ENCODE peak calls at places on chromosomes 5 and 9, in nine cellular contexts. L is GDM1; P is RWPE1; Z is myocyte; A is activated CD4-positive, CD25-positive, alpha-beta regulatory T cell treated with anti-CD3 and anti-CD28 coated beads, Interleukin-2, amount 50 U/mL, for 16 hours; E is stimulated activated CD4-positive, alpha-beta T cell treated with anti-CD3 and anti-CD28 coated beads, Interleukin-2, amount 100 ng/mL, for 48 hours; T is NCI-H2171; X is NCI-H524 treated with DMSO at 0.1 percent for 48 hours; D is thoracic aorta. K is an unnamed sample.

GRCh38 chr5:126070481-126070880 is 352.7 kb upstream of the GRAMD2B start:
- DNase-seq in L (no peak), P (no peak), Z (peak), A (no peak), E (no peak), T (no peak), X (no peak), D (no peak), K (no peak)

GRCh38 chr9:130988905-130989304 is 20.1 kb upstream of the LAMC3 start:
- DNase-seq in L (no peak), P (no peak), Z (no peak), A (no peak), E (no peak), T (no peak), X (no peak), D (no peak), K (no peak)

GRCh38 chr9:21989440-21990189 is 4.6 kb downstream of the CDKN2A start:
- DNase-seq in L (no peak), P (no peak), Z (no peak), A (no peak), E (no peak), T (no peak), X (no peak), D (no peak), K (no peak)

GRCh38 chr9:81855538-81855937 is 72.7 kb upstream of the SPATA31D4 start:
- DNase-seq in L (no peak), P (no peak), Z (no peak), A (no peak), E (no peak), T (no peak), X (no peak), D (no peak), K (no peak)

GRCh38 chr5:22391956-22392355 is 461.2 kb downstream of the CDH12 start:
- DNase-seq in L (no peak), P (no peak), Z (no peak), A (no peak), E (no peak), T (no peak), X (no peak), D (no peak), K (no peak)

GRCh38 chr5:434443-435146 is 8.4 kb upstream of the EXOC3 start:
- DNase-seq in L (no peak), P (no peak), Z (peak), A (no peak), E (no peak), T (no peak), X (no peak), D (no peak), K (no peak)

GRCh38 chr9:137055385-137056364 is 1.8 kb upstream of the ENTPD2 start:
- DNase-seq in L (no peak), P (peak), Z (peak), A (no peak), E (no peak), T (no peak), X (no peak), D (no peak), K (no peak)

GRCh38 chr5:58934629-58935097 is 351.8 kb downstream of the RAB3C start:
- DNase-seq in L (no peak), P (no peak), Z (peak), A (no peak), E (no peak), T (no peak), X (no peak), D (no peak), K (no peak)

GRCh38 chr9:85741112-85741874 is 461 bp downstream of the AGTPBP1 start:
- DNase-seq in L (no peak), P (peak), Z (peak), A (peak), E (peak), T (peak), X (no peak), D (no peak), K (peak)

GRCh38 chr5:107467137-107467932 is 203.4 kb downstream of the EFNA5 start:
- DNase-seq in L (no peak), P (no peak), Z (no peak), A (no peak), E (no peak), T (no peak), X (no peak), D (no peak), K (no peak)

GRCh38 chr9:137276757-137277328 is 683 bp upstream of the TOR4A start:
- DNase-seq in L (peak), P (no peak), Z (peak), A (no peak), E (no peak), T (peak), X (no peak), D (no peak), K (no peak)

GRCh38 chr9:129270205-129270604 is 92.1 kb upstream of the IER5L start:
- DNase-seq in L (no peak), P (no peak), Z (no peak), A (no peak), E (peak), T (no peak), X (no peak), D (no peak), K (no peak)

GRCh38 chr9:138100711-138101349 is 223.2 kb downstream of the CACNA1B start:
- DNase-seq in L (no peak), P (no peak), Z (no peak), A (no peak), E (no peak), T (no peak), X (no peak), D (no peak), K (no peak)

GRCh38 chr5:119411291-119411934 is 40.9 kb upstream of the HSD17B4 start:
- DNase-seq in L (no peak), P (peak), Z (no peak), A (no peak), E (no peak), T (no peak), X (no peak), D (no peak), K (no peak)

GRCh38 chr9:27888661-27889295 is 315.5 kb upstream of the C9orf72 start:
- DNase-seq in L (no peak), P (peak), Z (peak), A (no peak), E (peak), T (no peak), X (no peak), D (no peak), K (no peak)

GRCh38 chr5:131751551-131751950 is 45.3 kb downstream of the FNIP1 start:
- DNase-seq in L (no peak), P (no peak), Z (no peak), A (no peak), E (no peak), T (no peak), X (no peak), D (no peak), K (no peak)

GRCh38 chr5:121698690-121699089 is 153.0 kb upstream of the FTMT start:
- DNase-seq in L (no peak), P (no peak), Z (no peak), A (no peak), E (no peak), T (no peak), X (no peak), D (no peak), K (no peak)

GRCh38 chr5:179867079-179867465 is 8.5 kb upstream of the MRNIP start:
- DNase-seq in L (no peak), P (no peak), Z (no peak), A (no peak), E (no peak), T (no peak), X (no peak), D (no peak), K (no peak)

GRCh38 chr9:78406933-78407332 is 110.0 kb downstream of the PSAT1 start:
- DNase-seq in L (no peak), P (no peak), Z (no peak), A (no peak), E (no peak), T (no peak), X (no peak), D (no peak), K (no peak)

GRCh38 chr5:158727771-158728311 is 371.9 kb downstream of the EBF1 start:
- DNase-seq in L (no peak), P (no peak), Z (no peak), A (no peak), E (no peak), T (no peak), X (no peak), D (no peak), K (no peak)

GRCh38 chr5:180093651-180094382 is 22.3 kb upstream of the RNF130 start:
- DNase-seq in L (peak), P (no peak), Z (no peak), A (no peak), E (no peak), T (no peak), X (peak), D (no peak), K (no peak)

GRCh38 chr5:170082701-170083100 is 23.0 kb upstream of the FOXI1 start:
- DNase-seq in L (no peak), P (no peak), Z (no peak), A (no peak), E (no peak), T (no peak), X (no peak), D (no peak), K (no peak)

GRCh38 chr5:15105799-15106393 is 234.3 kb upstream of the ANKH start:
- DNase-seq in L (peak), P (peak), Z (peak), A (no peak), E (peak), T (peak), X (no peak), D (peak), K (peak)

GRCh38 chr9:113992276-113992951 is 85.7 kb downstream of the AMBP start:
- DNase-seq in L (no peak), P (no peak), Z (peak), A (no peak), E (no peak), T (no peak), X (no peak), D (no peak), K (no peak)

GRCh38 chr5:142813208-142813607 is 43.0 kb downstream of the ARHGAP26 start:
- DNase-seq in L (no peak), P (no peak), Z (no peak), A (no peak), E (no peak), T (no peak), X (no peak), D (no peak), K (no peak)

GRCh38 chr9:110187126-110187525 is 20.8 kb downstream of the C9orf152 start:
- DNase-seq in L (no peak), P (no peak), Z (no peak), A (no peak), E (no peak), T (no peak), X (no peak), D (no peak), K (no peak)

K was measured in NCI-H748 treated with DMSO at 0.1 percent for 48 hours.